ENCODE peak calls at places on chromosomes 2 and 18, in nine cellular contexts. J, U, B, O, C, E, I, H and V are unnamed samples.

GRCh38 chr18:68564348-68564747 is 150.6 kb downstream of the TMX3 start:
- DNase-seq in J (no peak), U (no peak), B (no peak), O (no peak), C (no peak), E (no peak), I (no peak), H (no peak), V (no peak)

GRCh38 chr2:30629866-30630265 is 177.4 kb downstream of the CAPN13 start:
- DNase-seq in J (no peak), U (no peak), B (no peak), O (no peak), C (no peak), E (no peak), I (peak), H (no peak), V (no peak)

GRCh38 chr2:141554810-141555209 is 576.0 kb downstream of the LRP1B start:
- DNase-seq in J (no peak), U (peak), B (no peak), O (peak), C (no peak), E (peak), I (peak), H (no peak), V (peak)

GRCh38 chr2:227849906-227850305 is 21.5 kb upstream of the DAW1 start:
- DNase-seq in J (no peak), U (no peak), B (no peak), O (peak), C (no peak), E (peak), I (no peak), H (no peak), V (no peak)

GRCh38 chr2:240362216-240362755 is 73.2 kb upstream of the GPC1 start:
- DNase-seq in J (no peak), U (no peak), B (no peak), O (no peak), C (peak), E (no peak), I (no peak), H (no peak), V (peak)

GRCh38 chr2:232434091-232434490 is 21.9 kb upstream of the ALPI start:
- DNase-seq in J (no peak), U (peak), B (no peak), O (no peak), C (no peak), E (no peak), I (no peak), H (no peak), V (no peak)

GRCh38 chr2:189702071-189702470 is 27.6 kb downstream of the ANKAR start:
- DNase-seq in J (no peak), U (no peak), B (no peak), O (no peak), C (no peak), E (no peak), I (no peak), H (no peak), V (no peak)

GRCh38 chr18:75167137-75167536 is 41.8 kb downstream of the PTGR3 start:
- DNase-seq in J (no peak), U (no peak), B (no peak), O (no peak), C (no peak), E (no peak), I (no peak), H (no peak), V (no peak)

GRCh38 chr2:31387850-31388249 is 26.7 kb downstream of the XDH start:
- DNase-seq in J (no peak), U (no peak), B (no peak), O (no peak), C (no peak), E (no peak), I (no peak), H (no peak), V (no peak)

GRCh38 chr18:58462975-58463374 is 165.9 kb downstream of the ALPK2 start:
- DNase-seq in J (peak), U (no peak), B (no peak), O (no peak), C (no peak), E (no peak), I (no peak), H (no peak), V (no peak)

DNA sequence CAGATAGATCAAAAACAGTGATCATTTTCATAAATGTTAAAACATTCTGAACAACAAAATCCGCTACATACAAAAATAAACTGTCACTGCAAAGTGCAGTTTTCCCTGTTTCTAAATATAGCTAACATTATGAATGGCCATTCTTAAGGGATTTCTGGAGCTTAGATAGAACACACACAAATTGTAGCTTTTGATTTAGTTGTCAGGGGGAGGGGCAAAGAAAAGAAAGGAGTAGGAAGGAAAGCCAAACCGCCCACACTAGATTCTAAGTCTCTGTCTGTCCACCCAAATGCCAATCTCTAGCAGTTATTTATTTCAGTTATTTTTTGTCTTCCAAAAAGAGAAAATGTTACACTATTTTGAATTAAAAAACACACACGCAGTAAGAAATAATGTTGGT is 182.4 kb downstream of the CDH2 start:
- DNase-seq in J (no peak), U (no peak), B (no peak), O (no peak), C (no peak), E (no peak), I (no peak), H (no peak), V (no peak)
- TF ChIP-seq CTCF in J (no peak), U (no peak), B (no peak), O (no peak), C (no peak), E (no peak), I (no peak), H (no peak), V (no peak)

DNA sequence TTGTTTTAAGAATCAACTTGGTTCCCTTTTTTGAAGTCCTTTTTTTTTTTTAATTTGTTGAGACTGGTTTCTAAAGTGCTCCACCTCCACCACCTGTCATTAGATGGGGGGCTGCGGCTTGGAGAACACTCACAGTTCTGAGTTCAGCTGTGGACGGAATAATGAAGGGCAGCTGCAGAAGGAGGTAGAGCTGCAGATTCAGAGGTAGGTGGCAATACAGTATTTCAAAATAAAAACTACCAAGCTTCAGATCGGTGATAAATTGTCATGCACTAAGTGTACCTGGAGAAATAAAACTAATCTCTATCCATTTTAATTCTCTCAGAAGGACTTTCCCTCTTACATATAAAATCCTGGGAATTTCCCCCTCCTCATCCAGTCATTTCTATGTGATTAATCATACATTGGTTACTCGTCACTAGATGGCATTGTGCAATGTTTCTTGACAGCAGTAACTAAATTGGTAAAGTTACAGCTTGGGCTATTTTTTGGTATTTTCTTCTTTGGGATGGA is 81.1 kb upstream of the SLC39A10 start:
- DNase-seq in J (no peak), U (peak), B (no peak), O (peak), C (no peak), E (peak), I (peak), H (no peak), V (peak)
- TF ChIP-seq CTCF in J (peak), U (peak), B (no peak), O (no peak), C (peak), E (no peak), I (no peak), H (no peak), V (no peak)

GRCh38 chr2:18209934-18210639 is 331.6 kb downstream of the KCNS3 start:
- DNase-seq in J (no peak), U (no peak), B (no peak), O (no peak), C (no peak), E (peak), I (peak), H (no peak), V (no peak)
- TF ChIP-seq CTCF in J (no peak), U (no peak), B (no peak), O (no peak), C (no peak), E (no peak), I (no peak), H (no peak), V (no peak)

GRCh38 chr18:10197097-10197496 is 257.3 kb upstream of the APCDD1 start:
- DNase-seq in J (no peak), U (no peak), B (no peak), O (no peak), C (no peak), E (no peak), I (no peak), H (peak), V (peak)

GRCh38 chr18:10195529-10195928 is 258.9 kb upstream of the APCDD1 start:
- DNase-seq in J (no peak), U (no peak), B (no peak), O (no peak), C (no peak), E (no peak), I (no peak), H (no peak), V (no peak)

GRCh38 chr18:10190564-10190963 is 263.9 kb upstream of the APCDD1 start:
- DNase-seq in J (no peak), U (no peak), B (no peak), O (no peak), C (no peak), E (peak), I (no peak), H (no peak), V (no peak)

GRCh38 chr18:10193446-10193845 is 261.0 kb upstream of the APCDD1 start:
- DNase-seq in J (no peak), U (no peak), B (no peak), O (no peak), C (no peak), E (no peak), I (no peak), H (no peak), V (no peak)

DNA sequence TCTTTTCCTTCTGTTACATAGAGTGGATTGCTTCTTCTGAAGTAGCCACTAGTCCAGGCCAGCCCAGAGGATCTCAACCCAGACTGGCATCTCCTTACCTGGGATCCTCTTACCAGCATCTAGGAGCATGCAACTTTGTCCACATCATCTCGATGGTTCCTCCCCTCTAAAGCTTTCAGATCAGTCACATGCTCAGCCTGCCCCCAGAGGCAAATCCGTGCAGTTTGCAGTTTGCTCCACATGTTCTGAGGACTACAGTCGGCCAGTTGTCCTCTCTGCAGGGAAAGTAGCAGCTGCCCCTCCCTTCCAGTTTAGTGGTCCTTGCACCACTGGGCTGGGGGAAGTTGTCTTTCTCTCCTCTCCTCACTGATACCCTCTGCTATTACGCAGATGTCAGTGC is 259.8 kb upstream of the APCDD1 start:
- DNase-seq in J (no peak), U (no peak), B (no peak), O (no peak), C (no peak), E (no peak), I (no peak), H (no peak), V (no peak)
- TF ChIP-seq CTCF in J (peak), U (peak), B (no peak), O (peak), C (no peak), E (no peak), I (no peak), H (no peak), V (no peak)